ENCODE peak calls at places on chromosomes 11 and 22, in five cellular contexts. T is effector memory CD8-positive, alpha-beta T cell; M is NCI-H1092 treated with DMSO at 0.1 percent for 48 hours; C is mesendoderm; V is kidney. W is an unnamed sample.

GRCh38 chr11:125933030-125933813 is 12.6 kb upstream of the VSIG10L2 start:
- DNase-seq in C (no peak), T (no peak), V (no peak), M (no peak), W (no peak)

GRCh38 chr22:20905415-20906386 is 11.5 kb upstream of the CRKL start:
- DNase-seq in T (no peak), C (no peak), M (no peak), V (peak), W (no peak)

GRCh38 chr11:81255905-81256304 is 1477.8 kb downstream of the FAM181B start:
- DNase-seq in T (no peak), V (no peak), C (no peak), M (no peak), W (no peak)

GRCh38 chr11:2651826-2652237 is 48.0 kb downstream of the KCNQ1OT1 start:
- DNase-seq in V (peak), T (no peak), M (no peak), C (no peak), W (no peak)

GRCh38 chr11:14503023-14503422 is 3.4 kb upstream of the COPB1 start:
- DNase-seq in C (peak), V (no peak), M (no peak), T (no peak), W (no peak)

GRCh38 chr11:2533642-2534115 is 88.9 kb downstream of the KCNQ1 start:
- DNase-seq in V (peak), M (no peak), T (no peak), C (peak), W (no peak)

GRCh38 chr22:37989146-37990045 is 5.0 kb upstream of the SOX10 start:
- DNase-seq in V (peak), T (no peak), C (no peak), M (no peak), W (no peak)

GRCh38 chr11:130872961-130873360 is 43.3 kb downstream of the SNX19 start:
- DNase-seq in M (no peak), T (no peak), V (no peak), C (no peak), W (no peak)

GRCh38 chr22:21698430-21699329 is 32.9 kb downstream of the PPIL2 start:
- DNase-seq in C (peak), V (peak), M (no peak), T (no peak), W (no peak)

GRCh38 chr11:58866788-58867187 is 22.3 kb upstream of the GLYATL2 start:
- DNase-seq in M (no peak), C (no peak), T (no peak), V (no peak), W (no peak)

GRCh38 chr11:94650756-94651155 is 83.6 kb downstream of the PIWIL4 start:
- DNase-seq in M (no peak), V (peak), C (peak), T (no peak), W (no peak)

GRCh38 chr11:113673566-113674396 is 32.3 kb downstream of the TMPRSS5 start:
- DNase-seq in M (no peak), T (no peak), V (no peak), C (no peak), W (no peak)

GRCh38 chr11:20008870-20009644 is 151.2 kb downstream of the DBX1 start:
- DNase-seq in M (peak), T (no peak), V (no peak), C (no peak), W (no peak)

GRCh38 chr11:74949748-74950127 is 672 bp downstream of the SPCS2 start:
- DNase-seq in C (peak), V (no peak), T (no peak), M (no peak), W (peak)

W was measured in NCI-H146.